ENCODE peak calls at places on chromosomes 11 and 22, in six cellular contexts. E is NCI-H69; K is EH; X is dorsolateral prefrontal cortex; G is stimulated activated CD4-positive, alpha-beta T cell treated with anti-CD3 and anti-CD28 coated beads, Interleukin-2, amount 100 ng/mL, for 48 hours; T is spleen. M is an unnamed sample.

GRCh38 chr11:125123947-125124633 is 12.7 kb upstream of the TMEM218 start:
- DNase-seq in E (peak), K (peak), X (peak), G (peak), T (peak), M (peak)

GRCh38 chr11:113615773-113616172 is 90.3 kb downstream of the TMPRSS5 start:
- DNase-seq in E (peak), K (peak), X (no peak), G (no peak), T (no peak), M (peak)

GRCh38 chr11:12411806-12412727 is 34.7 kb downstream of the PARVA start:
- DNase-seq in E (peak), K (peak), X (peak), G (peak), T (no peak), M (peak)

GRCh38 chr11:76889414-76889975 is 28.8 kb downstream of the ACER3 start:
- DNase-seq in E (no peak), K (no peak), X (no peak), G (no peak), T (no peak), M (no peak)

GRCh38 chr11:113505046-113505445 is 29.8 kb upstream of the DRD2 start:
- DNase-seq in E (no peak), K (no peak), X (no peak), G (no peak), T (no peak), M (no peak)

GRCh38 chr11:47216141-47216798 is 1.5 kb downstream of the DDB2 start:
- DNase-seq in E (peak), K (peak), X (no peak), G (peak), T (no peak), M (peak)

GRCh38 chr11:10116588-10116987 is 177.4 kb downstream of the SBF2 start:
- DNase-seq in E (no peak), K (no peak), X (no peak), G (no peak), T (no peak), M (no peak)

GRCh38 chr11:18780329-18780728 is 11.3 kb downstream of the PTPN5 start:
- DNase-seq in E (no peak), K (no peak), X (no peak), G (no peak), T (no peak), M (no peak)

GRCh38 chr11:102647430-102647829 is 22.3 kb upstream of the MMP20 start:
- DNase-seq in E (no peak), K (no peak), X (no peak), G (no peak), T (no peak), M (peak)

GRCh38 chr11:80109031-80109430 is 668.2 kb upstream of the TENM4 start:
- DNase-seq in E (no peak), K (peak), X (no peak), G (no peak), T (no peak), M (no peak)

GRCh38 chr22:25840883-25841282 is 98.9 kb downstream of the MYO18B start:
- DNase-seq in E (no peak), K (no peak), X (no peak), G (no peak), T (peak), M (no peak)

GRCh38 chr11:122165972-122166371 is 50.0 kb upstream of the BLID start:
- DNase-seq in E (no peak), K (no peak), X (no peak), G (no peak), T (no peak), M (no peak)

GRCh38 chr11:47971501-47971900 is 8.9 kb upstream of the PTPRJ start:
- DNase-seq in E (peak), K (no peak), X (no peak), G (no peak), T (no peak), M (no peak)

GRCh38 chr22:19495562-19496323 is 16.0 kb downstream of the CDC45 start:
- DNase-seq in E (peak), K (peak), X (no peak), G (no peak), T (no peak), M (peak)

GRCh38 chr22:35766654-35767580 is 49.2 kb downstream of the APOL5 start:
- DNase-seq in E (peak), K (peak), X (no peak), G (no peak), T (no peak), M (peak)

GRCh38 chr22:46381142-46381541 is 45.6 kb downstream of the TRMU start:
- DNase-seq in E (no peak), K (peak), X (no peak), G (no peak), T (no peak), M (no peak)

GRCh38 chr22:49925525-49926128 is 7.2 kb downstream of the CRELD2 start:
- DNase-seq in E (no peak), K (no peak), X (no peak), G (peak), T (peak), M (no peak)

GRCh38 chr22:48740731-48741405 is 1086.8 kb downstream of the BRD1 start:
- DNase-seq in E (no peak), K (no peak), X (no peak), G (no peak), T (peak), M (no peak)

GRCh38 chr11:122440783-122441701 is 214.5 kb upstream of the UBASH3B start:
- DNase-seq in E (peak), K (peak), X (peak), G (no peak), T (no peak), M (peak)

GRCh38 chr22:17826151-17826550 is 51.9 kb upstream of the BID start:
- DNase-seq in E (no peak), K (no peak), X (no peak), G (no peak), T (no peak), M (no peak)

GRCh38 chr11:104067534-104067933 is 31.1 kb downstream of the DDI1 start:
- DNase-seq in E (no peak), K (no peak), X (no peak), G (no peak), T (no peak), M (no peak)

GRCh38 chr22:48270731-48271130 is 1508.3 kb downstream of the TBC1D22A start:
- DNase-seq in E (no peak), K (no peak), X (no peak), G (no peak), T (no peak), M (no peak)

GRCh38 chr11:44538375-44539054 is 26.9 kb upstream of the CD82 start:
- DNase-seq in E (peak), K (peak), X (peak), G (peak), T (peak), M (peak)

GRCh38 chr22:35426801-35427140 is 26.8 kb downstream of the MCM5 start:
- DNase-seq in E (no peak), K (no peak), X (no peak), G (no peak), T (no peak), M (no peak)

GRCh38 chr11:69947059-69947771 is 128.0 kb upstream of the FGF3 start:
- DNase-seq in E (peak), K (no peak), X (no peak), G (no peak), T (peak), M (no peak)

GRCh38 chr11:2725367-2726300 is 25.8 kb upstream of the KCNQ1OT1 start:
- DNase-seq in E (no peak), K (no peak), X (no peak), G (no peak), T (no peak), M (peak)

GRCh38 chr11:109422755-109423113 is 744 bp downstream of the C11orf87 start:
- DNase-seq in E (peak), K (peak), X (no peak), G (no peak), T (no peak), M (peak)

GRCh38 chr11:59417023-59417422 is 9.2 kb downstream of the OR5A2 start:
- DNase-seq in E (no peak), K (no peak), X (no peak), G (no peak), T (no peak), M (no peak)

GRCh38 chr11:106552694-106553203 is 465.5 kb downstream of the GUCY1A2 start:
- DNase-seq in E (no peak), K (peak), X (no peak), G (no peak), T (no peak), M (no peak)

GRCh38 chr11:13334068-13334785 is 56.6 kb downstream of the BMAL1 start:
- DNase-seq in E (no peak), K (no peak), X (no peak), G (no peak), T (no peak), M (no peak)

GRCh38 chr11:27212248-27212780 is 150.7 kb downstream of the CCDC34 start:
- DNase-seq in E (no peak), K (no peak), X (no peak), G (no peak), T (no peak), M (no peak)

GRCh38 chr11:2302844-2303626 is 1.2 kb downstream of the TSPAN32 start:
- DNase-seq in E (no peak), K (no peak), X (no peak), G (no peak), T (peak), M (no peak)

M was measured in AG10803.